ENCODE peak calls at places on chromosomes 13 and 19, in four cellular contexts. W is H9, D is astrocyte, L is uterus. K is an unnamed sample.

GRCh38 chr19:10211071-10211470 is 16.3 kb upstream of the DNMT1 start:
- DNase-seq in D (no peak), W (no peak), L (no peak), K (no peak)

GRCh38 chr19:35959968-35960320 is 23.8 kb downstream of the LRFN3 start:
- DNase-seq in D (no peak), W (peak), L (no peak), K (no peak)

GRCh38 chr19:19490247-19490968 is 24.9 kb downstream of the TSSK6 start:
- DNase-seq in D (peak), L (peak), W (peak), K (peak)

GRCh38 chr13:68304287-68304893 is 1074.3 kb upstream of the PCDH9 start:
- DNase-seq in L (no peak), D (peak), W (no peak), K (no peak)

GRCh38 chr19:51065221-51065960 is 499 bp upstream of the KLK13 start:
- DNase-seq in L (no peak), W (peak), D (no peak), K (no peak)

GRCh38 chr13:110364081-110364480 is 57.0 kb downstream of the COL4A2 start:
- DNase-seq in W (no peak), L (no peak), D (no peak), K (no peak)

GRCh38 chr13:87671031-87671823 is at the start of gene SLITRK5:
- DNase-seq in D (peak), W (peak), L (no peak), K (peak)

GRCh38 chr13:32086366-32086765 is 54.8 kb downstream of the FRY start:
- DNase-seq in L (peak), D (no peak), W (no peak), K (no peak)

GRCh38 chr19:1112254-1113208 is 8.7 kb downstream of the GPX4 start:
- DNase-seq in W (peak), L (peak), D (no peak), K (no peak)

GRCh38 chr19:1249298-1249989 is 1.1 kb downstream of the MIDN start:
- DNase-seq in W (peak), D (peak), L (peak), K (peak)

GRCh38 chr19:435056-435706 is 25.7 kb downstream of the SHC2 start:
- DNase-seq in W (no peak), L (no peak), D (no peak), K (no peak)

GRCh38 chr19:31316201-31316951 is 32.9 kb downstream of the TSHZ3 start:
- DNase-seq in L (peak), D (peak), W (no peak), K (no peak)

GRCh38 chr13:39773833-39774232 is 118.4 kb downstream of the COG6 start:
- DNase-seq in D (peak), W (no peak), L (no peak), K (no peak)

GRCh38 chr19:11995174-11995573 is 30.3 kb downstream of the ZNF763 start:
- DNase-seq in W (no peak), L (no peak), D (no peak), K (no peak)

GRCh38 chr13:98960331-98961203 is 17.3 kb downstream of the DOCK9 start:
- DNase-seq in D (no peak), L (no peak), W (no peak), K (no peak)

GRCh38 chr19:13172335-13173128 is 22.3 kb downstream of the IER2 start:
- DNase-seq in W (no peak), L (peak), D (peak), K (peak)

DNA sequence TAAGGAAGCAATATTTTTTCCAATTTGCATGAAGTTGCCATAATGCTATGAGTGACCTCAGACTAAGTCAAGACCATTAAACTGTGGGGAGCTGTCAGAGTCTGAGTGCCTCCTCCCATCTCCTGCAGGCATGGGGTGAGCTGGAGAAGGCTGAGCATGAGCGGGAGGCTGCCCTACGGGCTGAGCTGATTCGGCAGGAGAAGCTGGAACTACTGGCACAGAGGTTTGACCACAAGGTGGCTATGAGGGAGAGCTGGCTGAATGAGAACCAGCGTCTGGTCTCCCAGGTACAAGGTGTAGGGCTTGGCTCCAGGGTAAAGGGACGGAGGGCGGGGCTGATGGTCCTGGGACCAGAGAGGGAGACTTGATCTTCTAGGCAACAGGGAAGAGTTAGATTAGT is 35.8 kb downstream of the SPTBN4 start:
- DNase-seq in L (no peak), W (peak), D (no peak), K (no peak)
- TF ChIP-seq CTCF in L (no peak), W (peak), D (no peak), K (no peak)

GRCh38 chr19:56253737-56254136 is 18.8 kb upstream of the EDDM13 start:
- DNase-seq in D (peak), W (no peak), L (no peak), K (no peak)
- TF ChIP-seq CTCF in D (peak), W (peak), L (peak), K (peak)

DNA sequence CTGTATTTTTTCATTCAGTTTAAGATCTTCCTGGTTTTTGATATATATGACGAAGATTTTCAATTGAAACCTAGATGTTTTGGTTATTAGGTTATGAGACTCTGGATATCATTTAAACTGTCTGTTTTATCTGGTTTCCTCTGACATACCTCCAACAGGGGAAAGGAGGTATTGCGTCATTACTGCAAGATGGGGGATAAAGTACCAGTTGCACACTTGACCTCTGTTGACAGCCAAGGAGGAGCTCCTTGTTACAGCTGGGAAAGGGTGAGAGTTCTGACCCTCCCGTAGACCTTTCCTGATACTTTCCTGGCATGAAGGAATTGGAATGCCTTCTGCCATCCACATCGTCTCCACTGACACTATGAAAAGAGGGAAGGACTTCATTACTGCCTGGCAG is 82.0 kb upstream of the SHISA2 start:
- DNase-seq in D (no peak), W (no peak), L (no peak), K (no peak)
- TF ChIP-seq CTCF in D (no peak), W (peak), L (no peak), K (no peak)

GRCh38 chr19:56272448-56272847 is at the start of gene EDDM13:
- DNase-seq in D (no peak), W (no peak), L (no peak), K (no peak)

GRCh38 chr19:56270676-56271075 is 1.9 kb upstream of the EDDM13 start:
- DNase-seq in L (no peak), W (no peak), D (no peak), K (no peak)

GRCh38 chr19:56269348-56269747 is 3.2 kb upstream of the EDDM13 start:
- DNase-seq in D (no peak), W (no peak), L (no peak), K (no peak)

GRCh38 chr19:56273563-56274117 is 1.1 kb downstream of the EDDM13 start:
- DNase-seq in W (no peak), D (peak), L (no peak), K (no peak)

GRCh38 chr19:56271096-56271495 is 1.5 kb upstream of the EDDM13 start:
- DNase-seq in W (no peak), L (no peak), D (no peak), K (no peak)
- TF ChIP-seq CTCF in W (no peak), L (no peak), D (no peak), K (no peak)

GRCh38 chr13:106603568-106603967 is 35.6 kb upstream of the ARGLU1 start:
- DNase-seq in W (no peak), L (no peak), D (no peak), K (no peak)
- TF ChIP-seq CTCF in W (no peak), L (no peak), D (no peak), K (no peak)

GRCh38 chr19:23437901-23438300 is 42.6 kb upstream of the ZNF91 start:
- DNase-seq in L (no peak), W (no peak), D (no peak), K (no peak)

GRCh38 chr19:23439623-23440022 is 44.4 kb upstream of the ZNF91 start:
- DNase-seq in W (peak), L (no peak), D (no peak), K (no peak)

GRCh38 chr19:23436944-23437343 is 41.7 kb upstream of the ZNF91 start:
- DNase-seq in L (no peak), W (peak), D (no peak), K (no peak)

GRCh38 chr19:23440207-23440606 is 44.9 kb upstream of the ZNF91 start:
- DNase-seq in L (no peak), W (peak), D (no peak), K (no peak)

GRCh38 chr19:23440791-23441190 is 45.5 kb upstream of the ZNF91 start:
- DNase-seq in D (no peak), W (peak), L (no peak), K (no peak)
- TF ChIP-seq CTCF in D (peak), W (peak), L (no peak), K (no peak)

DNA sequence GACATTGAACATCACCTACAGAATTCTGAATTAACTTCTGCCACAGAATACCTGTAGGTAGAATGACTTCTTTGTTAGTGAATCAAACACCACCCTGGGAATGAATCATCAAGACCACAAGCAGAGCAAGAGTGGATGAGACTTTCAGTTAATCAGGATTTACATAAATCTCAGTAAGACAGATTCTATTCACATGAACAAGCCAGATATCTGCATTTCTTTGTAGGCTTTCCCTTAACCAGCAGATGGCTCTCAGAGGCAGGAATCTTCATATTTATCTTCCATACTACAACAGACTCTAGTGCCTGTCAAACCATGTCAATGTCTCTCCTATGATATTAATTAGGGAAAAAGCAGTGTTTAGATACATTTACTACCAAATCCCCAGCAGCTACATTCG is 412.1 kb downstream of the KLF12 start:
- DNase-seq in D (peak), L (no peak), W (no peak), K (no peak)
- TF ChIP-seq CTCF in D (peak), L (no peak), W (peak), K (no peak)